ENCODE peak calls at places on chromosomes 11 and 22, in eight cellular contexts. G is fibroblast of villous mesenchyme; I is GM10248; P is stimulated activated CD4-positive, alpha-beta T cell treated with anti-CD3 and anti-CD28 coated beads, Interleukin-1b, Interleukin-23, amount 100 ng/mL, for 24 hours; U is NCI-H748 treated with DMSO at 0.1 percent for 48 hours; H is AG04450; F is midbrain; T is Peyer's patch. S is an unnamed sample.
A peak's percentile ranks its signal among the peaks of the same experiment; 100 is the strongest.

GRCh38 chr22:23895599-23896144 is 1.5 kb downstream of the MIF start:
- DNase-seq in G (no peak), H (no peak), T (no peak), F (no peak), U (no peak), I (no peak), P (no peak), S (no peak)

GRCh38 chr11:40401132-40401853 is 1058.2 kb downstream of the LRRC4C start:
- DNase-seq in U (no peak), H (no peak), I (no peak), T (no peak), G (no peak), F (no peak), P (no peak), S (no peak)

GRCh38 chr11:117815262-117815803 is 9.2 kb downstream of the FXYD2 start:
- DNase-seq in P (peak; percentile 46), H (no peak), T (peak; percentile 80), F (peak; percentile 31), I (peak; percentile 83), G (no peak), U (no peak), S (no peak)

GRCh38 chr22:41048791-41049717 is 43.3 kb upstream of the EP300 start:
- DNase-seq in U (no peak), F (peak; percentile 29), H (peak; percentile 59), P (no peak), T (no peak), G (peak; percentile 97), I (no peak), S (peak; percentile 20)

GRCh38 chr11:133787379-133788103 is 57.8 kb downstream of the SPATA19 start:
- DNase-seq in F (no peak), I (no peak), G (no peak), P (no peak), U (no peak), H (no peak), T (no peak), S (no peak)

GRCh38 chr22:23204125-23204488 is 23.8 kb downstream of the BCR start:
- DNase-seq in H (no peak), F (no peak), T (no peak), P (no peak), G (no peak), I (no peak), U (no peak), S (no peak)

GRCh38 chr11:71322861-71323582 is 70.6 kb upstream of the SHANK2 start:
- DNase-seq in H (no peak), F (no peak), I (no peak), P (no peak), G (no peak), T (no peak), U (no peak), S (no peak)

GRCh38 chr11:13009921-13010736 is 1.0 kb downstream of the RASSF10 start:
- DNase-seq in P (no peak), T (no peak), U (peak; percentile 57), H (no peak), G (no peak), F (no peak), I (no peak), S (no peak)

GRCh38 chr11:62140302-62141110 is 16.7 kb downstream of the INCENP start:
- DNase-seq in P (no peak), U (no peak), T (peak; percentile 4), I (no peak), G (no peak), H (no peak), F (no peak), S (no peak)

GRCh38 chr11:66889974-66890373 is 33.1 kb downstream of the LRFN4 start:
- DNase-seq in I (no peak), U (no peak), F (no peak), G (peak; percentile 65), H (no peak), P (no peak), T (no peak), S (no peak)

GRCh38 chr11:66568124-66568916 is at the start of gene CTSF:
- DNase-seq in F (peak; percentile 96), P (peak; percentile 61), I (peak; percentile 92), U (peak; percentile 50), G (peak; percentile 74), T (peak; percentile 79), H (peak; percentile 24), S (peak; percentile 26)

GRCh38 chr11:45028921-45029680 is 78.4 kb upstream of the TP53I11 start:
- DNase-seq in T (peak; percentile 28), U (no peak), P (no peak), G (no peak), I (no peak), F (no peak), H (no peak), S (no peak)

GRCh38 chr22:45600791-45601730 is 70.6 kb upstream of the ATXN10 start:
- DNase-seq in F (no peak), I (no peak), U (no peak), T (no peak), P (no peak), G (peak; percentile 36), H (peak; percentile 42), S (no peak)

GRCh38 chr11:6583584-6583983 is 19.8 kb downstream of the RRP8 start:
- DNase-seq in P (no peak), G (no peak), H (no peak), F (no peak), I (no peak), U (no peak), T (no peak), S (no peak)

GRCh38 chr11:8833568-8834275 is 77.3 kb upstream of the AKIP1 start:
- DNase-seq in U (no peak), T (no peak), I (no peak), F (no peak), G (peak; percentile 79), H (no peak), P (no peak), S (no peak)

GRCh38 chr11:110479445-110480101 is 49.8 kb downstream of the FDX1 start:
- DNase-seq in I (no peak), U (peak; percentile 70), P (no peak), G (peak; percentile 44), H (peak; percentile 37), F (peak; percentile 25), T (no peak), S (no peak)

GRCh38 chr11:61792310-61793083 is at the start of the genes FEN1 and TMEM258:
- DNase-seq in P (peak; percentile 83), G (peak; percentile 94), U (peak; percentile 80), F (peak; percentile 95), T (peak; percentile 90), H (peak; percentile 88), I (peak; percentile 93), S (peak; percentile 83)

S was measured in pulmonary artery endothelial cell.